ENCODE peak calls at places on chromosome 10, in four cellular contexts. One of them, this sample, is unnamed.

GRCh38 chr10:128087146-128087883 is 38.9 kb downstream of the MKI67 start:
- DNase-seq in Caco-2: no peak
- DNase-seq in fibroblast of lung: no peak
- DNase-seq in GM23248: no peak
- DNase-seq in this sample: peak; percentile 47

GRCh38 chr10:103612462-103613365 is 119.2 kb downstream of the NEURL1 start:
- DNase-seq in GM23248: peak; percentile 95
- DNase-seq in fibroblast of lung: peak; percentile 82
- DNase-seq in Caco-2: no peak
- DNase-seq in this sample: peak; percentile 23

GRCh38 chr10:61000769-61001730 is 57.1 kb upstream of the RHOBTB1 start:
- DNase-seq in GM23248: peak; percentile 28
- DNase-seq in Caco-2: peak; percentile 77
- DNase-seq in fibroblast of lung: peak; percentile 51
- DNase-seq in this sample: no peak

GRCh38 chr10:42654419-42654818 is 16.0 kb upstream of the ZNF33B start:
- DNase-seq in fibroblast of lung: no peak
- DNase-seq in GM23248: no peak
- DNase-seq in Caco-2: no peak
- DNase-seq in this sample: no peak

GRCh38 chr10:3886666-3887251 is 101.8 kb upstream of the KLF6 start:
- DNase-seq in fibroblast of lung: peak; percentile 98
- DNase-seq in GM23248: peak; percentile 94
- DNase-seq in Caco-2: peak; percentile 74
- DNase-seq in this sample: peak; percentile 95

GRCh38 chr10:77493851-77494788 is 143.5 kb downstream of the KCNMA1 start:
- DNase-seq in Caco-2: no peak
- DNase-seq in GM23248: peak; percentile 35
- DNase-seq in fibroblast of lung: peak; percentile 59
- DNase-seq in this sample: peak; percentile 30

GRCh38 chr10:103444478-103444877 is 7.7 kb downstream of the CALHM2 start:
- DNase-seq in fibroblast of lung: no peak
- DNase-seq in GM23248: no peak
- DNase-seq in Caco-2: no peak
- DNase-seq in this sample: no peak

GRCh38 chr10:130882911-130883310 is 428.6 kb downstream of the TCERG1L start:
- DNase-seq in fibroblast of lung: no peak
- DNase-seq in GM23248: no peak
- DNase-seq in Caco-2: no peak
- DNase-seq in this sample: no peak

GRCh38 chr10:36888925-36889573 is 236.3 kb upstream of the ANKRD30A start:
- DNase-seq in Caco-2: peak; percentile 84
- DNase-seq in GM23248: peak; percentile 24
- DNase-seq in fibroblast of lung: no peak
- DNase-seq in this sample: peak; percentile 36

GRCh38 chr10:5692476-5693358 is 8.1 kb downstream of the TASOR2 start:
- DNase-seq in Caco-2: no peak
- DNase-seq in fibroblast of lung: peak; percentile 50
- DNase-seq in GM23248: peak; percentile 64
- DNase-seq in this sample: no peak

GRCh38 chr10:75547391-75548298 is 116.2 kb downstream of the LRMDA start:
- DNase-seq in GM23248: peak; percentile 89
- DNase-seq in fibroblast of lung: peak; percentile 98
- DNase-seq in Caco-2: no peak
- DNase-seq in this sample: peak; percentile 30

GRCh38 chr10:127102176-127102575 is 94.2 kb downstream of the INSYN2A start:
- DNase-seq in Caco-2: no peak
- DNase-seq in fibroblast of lung: no peak
- DNase-seq in GM23248: no peak
- DNase-seq in this sample: peak; percentile 63

GRCh38 chr10:98608417-98608816 is 161.7 kb upstream of the HPS1 start:
- DNase-seq in fibroblast of lung: no peak
- DNase-seq in Caco-2: no peak
- DNase-seq in GM23248: peak; percentile 22
- DNase-seq in this sample: no peak
- H3K4me3 ChIP-seq in fibroblast of lung: no peak overlapping the region
- H3K4me3 ChIP-seq in Caco-2: no peak overlapping the region
- H3K4me3 ChIP-seq in GM23248: no peak overlapping the region
- H3K4me3 ChIP-seq in this sample: no peak overlapping the region

GRCh38 chr10:58517481-58518355 is 5.0 kb downstream of the BICC1 start:
- DNase-seq in Caco-2: no peak
- DNase-seq in fibroblast of lung: no peak
- DNase-seq in GM23248: no peak
- DNase-seq in this sample: no peak
- H3K4me3 ChIP-seq in Caco-2: no peak overlapping the region
- H3K4me3 ChIP-seq in fibroblast of lung: no peak overlapping the region
- H3K4me3 ChIP-seq in GM23248: peak overlapping the region; percentile 84
- H3K4me3 ChIP-seq in this sample: no peak overlapping the region

GRCh38 chr10:28924585-28925153 is 247.3 kb downstream of the BAMBI start:
- DNase-seq in Caco-2: no peak
- DNase-seq in fibroblast of lung: no peak
- DNase-seq in GM23248: no peak
- DNase-seq in this sample: no peak
- H3K4me3 ChIP-seq in Caco-2: no peak overlapping the region
- H3K4me3 ChIP-seq in fibroblast of lung: no peak overlapping the region
- H3K4me3 ChIP-seq in GM23248: no peak overlapping the region
- H3K4me3 ChIP-seq in this sample: no peak overlapping the region

DNA sequence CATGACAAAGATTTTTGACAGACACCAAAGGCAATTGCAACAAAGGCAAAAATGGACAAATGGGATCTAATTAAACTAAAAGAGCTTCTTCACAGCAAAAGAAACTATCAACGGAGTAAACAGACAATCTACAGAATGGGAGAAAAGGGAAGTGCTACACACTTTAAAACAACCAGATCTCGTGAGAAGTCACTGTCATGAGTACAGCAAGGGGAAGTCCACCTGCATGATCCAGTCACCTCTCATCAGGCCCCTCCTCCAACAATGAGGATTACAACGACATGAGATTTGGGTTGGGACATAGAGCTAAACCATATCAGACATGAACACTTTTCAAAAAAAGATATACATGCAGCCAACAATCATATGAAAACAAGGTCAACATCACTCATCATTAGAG is 11.5 kb upstream of the PSTK start:
- DNase-seq in Caco-2: no peak
- DNase-seq in fibroblast of lung: no peak
- DNase-seq in GM23248: no peak
- DNase-seq in this sample: no peak
- H3K4me3 ChIP-seq in Caco-2: no peak overlapping the region
- H3K4me3 ChIP-seq in fibroblast of lung: no peak overlapping the region
- H3K4me3 ChIP-seq in GM23248: no peak overlapping the region
- H3K4me3 ChIP-seq in this sample: no peak overlapping the region

GRCh38 chr10:125495386-125495785 is 187.6 kb downstream of the TEX36 start:
- DNase-seq in GM23248: no peak
- DNase-seq in Caco-2: no peak
- DNase-seq in fibroblast of lung: no peak
- DNase-seq in this sample: no peak
- H3K4me3 ChIP-seq in GM23248: no peak overlapping the region
- H3K4me3 ChIP-seq in Caco-2: no peak overlapping the region
- H3K4me3 ChIP-seq in fibroblast of lung: no peak overlapping the region
- H3K4me3 ChIP-seq in this sample: no peak overlapping the region

GRCh38 chr10:72328045-72328828 is 26.5 kb downstream of the DNAJB12 start:
- DNase-seq in Caco-2: peak; percentile 81
- DNase-seq in fibroblast of lung: peak; percentile 46
- DNase-seq in GM23248: peak; percentile 72
- DNase-seq in this sample: peak; percentile 40
- H3K4me3 ChIP-seq in Caco-2: no peak overlapping the region
- H3K4me3 ChIP-seq in fibroblast of lung: no peak overlapping the region
- H3K4me3 ChIP-seq in GM23248: no peak overlapping the region
- H3K4me3 ChIP-seq in this sample: no peak overlapping the region

DNA sequence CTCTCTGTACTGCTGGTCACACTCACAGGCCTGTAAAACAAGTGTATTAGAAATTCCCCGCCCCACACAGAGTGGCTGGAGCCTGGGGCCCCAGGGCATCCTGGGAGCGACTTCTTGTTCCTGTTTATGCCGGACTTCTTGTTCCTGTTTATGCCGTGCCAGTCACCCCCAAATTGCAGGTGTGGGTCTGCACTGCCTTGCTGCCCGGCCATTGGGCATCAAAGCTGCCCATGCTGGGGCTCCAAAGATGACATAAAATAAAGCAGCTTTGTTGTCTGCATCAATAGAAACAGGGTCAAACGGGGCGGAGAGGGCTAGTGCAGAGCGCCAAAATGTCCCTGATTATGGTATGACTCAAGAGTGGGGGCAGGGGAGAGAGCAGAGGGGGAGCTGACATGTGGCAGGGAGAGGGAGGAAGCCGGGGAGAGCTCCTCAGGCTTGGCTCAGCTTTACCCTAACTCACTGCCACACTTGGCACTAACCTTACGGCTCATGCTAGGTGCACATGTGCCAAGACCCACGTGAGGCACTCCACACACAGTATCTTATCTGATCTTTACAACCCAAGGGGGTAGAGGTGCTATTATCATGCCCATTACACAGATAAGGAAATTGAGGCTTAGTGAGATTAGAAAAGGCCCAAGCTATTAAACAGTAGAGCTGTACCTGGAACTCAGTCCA is 98.4 kb downstream of the PIP4K2A start:
- DNase-seq in Caco-2: no peak
- DNase-seq in GM23248: no peak
- DNase-seq in fibroblast of lung: peak; percentile 78
- DNase-seq in this sample: no peak
- H3K4me3 ChIP-seq in Caco-2: no peak overlapping the region
- H3K4me3 ChIP-seq in GM23248: no peak overlapping the region
- H3K4me3 ChIP-seq in fibroblast of lung: no peak overlapping the region
- H3K4me3 ChIP-seq in this sample: no peak overlapping the region

GRCh38 chr10:12337407-12337806 is 11.9 kb upstream of the CAMK1D start:
- DNase-seq in Caco-2: no peak
- DNase-seq in GM23248: peak; percentile 23
- DNase-seq in fibroblast of lung: peak; percentile 78
- DNase-seq in this sample: no peak

GRCh38 chr10:12334186-12334530 is 15.2 kb upstream of the CAMK1D start:
- DNase-seq in Caco-2: no peak
- DNase-seq in GM23248: no peak
- DNase-seq in fibroblast of lung: no peak
- DNase-seq in this sample: no peak

GRCh38 chr10:12337973-12338372 is 11.4 kb upstream of the CAMK1D start:
- DNase-seq in GM23248: no peak
- DNase-seq in Caco-2: no peak
- DNase-seq in fibroblast of lung: peak; percentile 87
- DNase-seq in this sample: no peak

GRCh38 chr10:12333382-12334185 is 15.8 kb upstream of the CAMK1D start:
- DNase-seq in GM23248: peak; percentile 98
- DNase-seq in Caco-2: no peak
- DNase-seq in fibroblast of lung: peak; percentile 99
- DNase-seq in this sample: peak; percentile 97

DNA sequence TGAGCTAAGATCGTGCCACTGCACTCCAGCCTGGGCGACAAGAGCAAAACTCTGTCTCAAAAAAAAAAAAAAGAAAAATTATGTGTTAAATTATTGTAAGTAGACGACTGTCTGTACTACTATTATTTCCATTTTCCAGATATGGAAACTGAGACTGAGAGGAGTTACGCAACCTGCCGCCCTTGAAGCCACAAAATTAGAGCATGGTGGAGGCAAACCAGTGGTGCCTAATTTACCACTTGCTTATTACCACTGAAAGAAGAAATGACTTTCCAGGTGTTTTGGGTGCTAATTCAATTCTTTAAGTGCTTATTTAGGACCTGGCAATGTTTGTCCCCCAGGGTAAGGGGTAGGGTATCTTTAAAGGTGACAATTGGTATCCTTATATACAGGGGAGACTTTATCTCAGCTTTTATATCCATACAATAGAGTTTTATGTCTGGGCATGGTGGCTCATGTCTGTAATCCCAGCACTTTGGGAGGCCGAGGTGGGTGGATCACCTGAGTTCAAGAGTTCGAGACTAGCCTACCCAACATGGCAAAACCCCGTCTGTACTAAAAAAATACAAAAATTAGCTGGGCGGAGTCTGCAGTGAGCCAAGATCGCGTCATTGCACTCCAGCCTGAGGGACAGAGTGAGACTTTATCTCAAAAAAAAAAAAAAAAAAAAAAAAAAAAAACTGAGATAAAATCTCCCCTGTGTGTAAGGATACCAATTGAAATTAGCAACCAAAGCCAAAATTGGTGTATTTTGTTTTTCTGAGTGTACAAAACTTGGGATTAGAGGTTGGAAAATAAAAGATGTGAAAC is 16.6 kb upstream of the CAMK1D start:
- DNase-seq in fibroblast of lung: peak; percentile 43
- DNase-seq in Caco-2: no peak
- DNase-seq in GM23248: peak; percentile 35
- DNase-seq in this sample: peak; percentile 28
- H3K4me3 ChIP-seq in fibroblast of lung: no peak overlapping the region
- H3K4me3 ChIP-seq in Caco-2: no peak overlapping the region
- H3K4me3 ChIP-seq in GM23248: peak overlapping the region; percentile 54
- H3K4me3 ChIP-seq in this sample: no peak overlapping the region